ENCODE peak calls at places on chromosomes 12 and 14, in seven cellular contexts. D is AG10803, O is NT2/D1, M is fibroblast of lung, S is adipocyte, E is kidney, K is NB4. Z is an unnamed sample.

GRCh38 chr12:79848321-79848720 is 86.6 kb downstream of the PPP1R12A start:
- DNase-seq in D (no peak), O (no peak), M (peak; percentile 64), S (no peak), E (no peak), K (no peak), Z (no peak)

GRCh38 chr14:96176811-96177211 is 27.8 kb upstream of the BDKRB2 start:
- DNase-seq in D (peak; percentile 99), O (no peak), M (peak; percentile 93), S (peak; percentile 95), E (peak; percentile 30), K (no peak), Z (peak; percentile 99)

GRCh38 chr14:36818794-36819384 is 157.2 kb downstream of the PAX9 start:
- DNase-seq in D (peak; percentile 74), O (no peak), M (no peak), S (peak; percentile 71), E (no peak), K (peak; percentile 4), Z (no peak)

GRCh38 chr14:63852271-63852816 is 460 bp upstream of the SYNE2 start:
- DNase-seq in D (no peak), O (peak; percentile 15), M (peak; percentile 35), S (peak; percentile 39), E (no peak), K (no peak), Z (no peak)

GRCh38 chr12:94792690-94793089 is 142.3 kb upstream of the TMCC3 start:
- DNase-seq in D (no peak), O (no peak), M (peak; percentile 49), S (peak; percentile 48), E (no peak), K (peak; percentile 94), Z (peak; percentile 33)

GRCh38 chr12:110279561-110279960 is 1.5 kb upstream of the ATP2A2 start:
- DNase-seq in D (no peak), O (no peak), M (no peak), S (no peak), E (no peak), K (no peak), Z (no peak)

GRCh38 chr12:87092421-87092820 is 836.2 kb upstream of the MGAT4C start:
- DNase-seq in D (no peak), O (no peak), M (no peak), S (no peak), E (no peak), K (no peak), Z (no peak)

GRCh38 chr12:46442723-46443122 is 70.2 kb upstream of the SLC38A2 start:
- DNase-seq in D (no peak), O (no peak), M (no peak), S (no peak), E (no peak), K (no peak), Z (no peak)

GRCh38 chr14:24037658-24038037 is 14.2 kb upstream of the CARMIL3 start:
- DNase-seq in D (no peak), O (no peak), M (no peak), S (no peak), E (no peak), K (no peak), Z (no peak)

GRCh38 chr12:121274036-121274763 is 22.3 kb downstream of the CAMKK2 start:
- DNase-seq in D (no peak), O (no peak), M (no peak), S (no peak), E (peak; percentile 55), K (no peak), Z (no peak)

GRCh38 chr14:21096889-21097615 is 1.4 kb downstream of the ZNF219 start:
- DNase-seq in D (no peak), O (no peak), M (no peak), S (peak; percentile 27), E (no peak), K (no peak), Z (no peak)

GRCh38 chr14:50971122-50971781 is 27.0 kb upstream of the PYGL start:
- DNase-seq in D (no peak), O (no peak), M (no peak), S (no peak), E (no peak), K (no peak), Z (no peak)

GRCh38 chr14:94650806-94651805 is 38.9 kb downstream of the SERPINA3 start:
- DNase-seq in D (no peak), O (no peak), M (no peak), S (no peak), E (no peak), K (no peak), Z (no peak)

GRCh38 chr14:105085766-105086165 is 20.5 kb upstream of the GPR132 start:
- DNase-seq in D (no peak), O (no peak), M (no peak), S (no peak), E (peak; percentile 76), K (no peak), Z (no peak)

GRCh38 chr14:73753887-73754880 is 40.0 kb upstream of the PNMA1 start:
- DNase-seq in D (peak; percentile 63), O (no peak), M (no peak), S (peak; percentile 58), E (no peak), K (peak; percentile 90), Z (no peak)

GRCh38 chr12:116603516-116603915 is 44.3 kb downstream of the MAP1LC3B2 start:
- DNase-seq in D (no peak), O (peak; percentile 36), M (no peak), S (no peak), E (no peak), K (no peak), Z (no peak)

GRCh38 chr14:63178912-63179311 is 25.3 kb upstream of the RHOJ start:
- DNase-seq in D (peak; percentile 80), O (no peak), M (no peak), S (peak; percentile 29), E (no peak), K (no peak), Z (no peak)

GRCh38 chr14:100855256-100855930 is 29.5 kb downstream of the MEG3 start:
- DNase-seq in D (no peak), O (no peak), M (no peak), S (no peak), E (peak; percentile 43), K (no peak), Z (no peak)

GRCh38 chr12:118436002-118436724 is 59.8 kb downstream of the SUDS3 start:
- DNase-seq in D (no peak), O (peak; percentile 30), M (no peak), S (no peak), E (no peak), K (peak; percentile 55), Z (no peak)

DNA sequence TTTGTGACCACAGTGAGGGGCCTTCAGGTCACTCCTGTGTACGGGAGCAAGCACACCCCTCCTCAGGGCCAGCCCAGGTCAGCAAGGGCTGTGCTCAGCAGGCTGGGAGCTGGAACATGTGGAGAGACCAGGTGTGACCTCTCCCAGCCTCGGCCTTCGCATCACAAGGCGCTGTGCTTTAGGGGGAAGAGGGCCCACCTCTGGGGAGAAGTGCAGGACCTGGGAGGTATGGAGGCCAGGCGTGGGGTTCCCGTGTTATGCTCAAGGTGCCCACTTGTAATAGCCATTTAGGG is 194.6 kb upstream of the PRMT8 start:
- DNase-seq in D (no peak), O (no peak), M (no peak), S (no peak), E (no peak), K (no peak), Z (no peak)
- H3K4me3 ChIP-seq in D (no peak overlapping the region), O (no peak overlapping the region), M (no peak overlapping the region), S (no peak overlapping the region), E (no peak overlapping the region), K (no peak overlapping the region), Z (no peak overlapping the region)

GRCh38 chr12:78004451-78005093 is 173.9 kb downstream of the NAV3 start:
- DNase-seq in D (peak; percentile 11), O (no peak), M (peak; percentile 14), S (no peak), E (no peak), K (peak; percentile 64), Z (no peak)

GRCh38 chr12:78005094-78005492 is 174.4 kb downstream of the NAV3 start:
- DNase-seq in D (no peak), O (no peak), M (no peak), S (no peak), E (no peak), K (no peak), Z (no peak)

GRCh38 chr12:78007173-78007572 is 176.5 kb downstream of the NAV3 start:
- DNase-seq in D (no peak), O (no peak), M (no peak), S (no peak), E (no peak), K (no peak), Z (no peak)

GRCh38 chr12:78009031-78009430 is 178.3 kb downstream of the NAV3 start:
- DNase-seq in D (no peak), O (no peak), M (no peak), S (no peak), E (no peak), K (no peak), Z (no peak)
- H3K4me3 ChIP-seq in D (no peak overlapping the region), O (no peak overlapping the region), M (no peak overlapping the region), S (no peak overlapping the region), E (no peak overlapping the region), K (no peak overlapping the region), Z (no peak overlapping the region)

GRCh38 chr12:65825323-65825572 is 965 bp downstream of the HMGA2 start:
- DNase-seq in D (no peak), O (no peak), M (no peak), S (no peak), E (no peak), K (no peak), Z (no peak)

GRCh38 chr12:65828711-65829339 is 4.5 kb downstream of the HMGA2 start:
- DNase-seq in D (no peak), O (no peak), M (peak; percentile 37), S (peak; percentile 28), E (no peak), K (no peak), Z (no peak)

GRCh38 chr12:65825573-65826512 is 1.6 kb downstream of the HMGA2 start:
- DNase-seq in D (peak; percentile 44), O (no peak), M (peak; percentile 57), S (peak; percentile 68), E (peak; percentile 69), K (peak; percentile 69), Z (no peak)

GRCh38 chr12:65827827-65828231 is 3.5 kb downstream of the HMGA2 start:
- DNase-seq in D (no peak), O (no peak), M (peak; percentile 63), S (peak; percentile 62), E (no peak), K (peak; percentile 20), Z (no peak)

GRCh38 chr12:65826513-65827171 is 2.4 kb downstream of the HMGA2 start:
- DNase-seq in D (peak; percentile 76), O (no peak), M (peak; percentile 82), S (peak; percentile 61), E (no peak), K (peak; percentile 11), Z (no peak)
- H3K4me3 ChIP-seq in D (peak overlapping the region; percentile 84), O (peak overlapping the region; percentile 92), M (peak overlapping the region; percentile 82), S (peak overlapping the region; percentile 95), E (no peak overlapping the region), K (peak overlapping the region; percentile 65), Z (peak overlapping the region; percentile 86)

DNA sequence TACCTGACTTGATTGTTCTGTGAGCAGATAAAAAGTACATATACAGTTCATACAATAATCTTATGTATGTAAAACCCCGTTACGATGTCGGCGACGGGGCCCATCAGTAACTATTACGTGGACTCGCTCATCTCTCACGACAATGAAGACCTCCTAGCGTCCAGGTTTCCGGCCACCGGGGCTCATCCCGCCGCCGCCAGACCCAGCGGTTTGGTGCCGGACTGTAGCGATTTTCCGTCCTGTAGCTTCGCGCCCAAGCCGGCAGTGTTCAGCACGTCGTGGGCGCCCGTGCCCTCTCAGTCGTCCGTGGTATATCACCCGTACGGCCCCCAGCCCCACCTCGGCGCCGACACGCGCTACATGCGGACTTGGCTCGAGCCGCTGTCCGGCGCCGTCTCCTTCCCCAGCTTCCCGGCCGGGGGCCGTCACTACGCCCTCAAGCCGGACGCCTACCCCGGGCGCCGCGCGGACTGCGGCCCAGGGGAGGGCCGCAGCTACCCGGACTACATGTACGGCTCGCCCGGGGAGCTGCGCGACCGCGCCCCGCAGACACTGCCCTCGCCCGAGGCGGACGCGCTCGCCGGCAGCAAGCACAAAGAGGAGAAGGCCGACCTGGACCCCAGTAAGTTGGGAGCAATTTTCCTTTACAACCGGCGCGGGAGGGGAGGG is at the start of gene HOXC9:
- DNase-seq in D (no peak), O (no peak), M (no peak), S (peak; percentile 16), E (peak; percentile 86), K (peak; percentile 56), Z (no peak)
- H3K4me3 ChIP-seq in D (peak within 1 kb of the TSS; percentile 98), O (peak within 1 kb of the TSS; percentile 42), M (peak within 1 kb of the TSS; percentile 32), S (peak within 1 kb of the TSS; percentile 94), E (peak within 1 kb of the TSS; percentile 85), K (peak within 1 kb of the TSS; percentile 71), Z (peak within 1 kb of the TSS; percentile 71)